ENCODE peak calls at places on chromosome 15, in five cellular contexts. One of them, this sample, is unnamed.

GRCh38 chr15:77075528-77075927 is 4.6 kb upstream of the TSPAN3 start:
- DNase-seq in A172: peak
- DNase-seq in ELR: peak
- DNase-seq in NB4: no peak
- DNase-seq in HEK293T: no peak
- DNase-seq in this sample: no peak

GRCh38 chr15:38660726-38661125 is 96.1 kb upstream of the RASGRP1 start:
- DNase-seq in HEK293T: no peak
- DNase-seq in ELR: no peak
- DNase-seq in NB4: no peak
- DNase-seq in A172: no peak
- DNase-seq in this sample: no peak

GRCh38 chr15:52445954-52446353 is 82.7 kb downstream of the MYO5A start:
- DNase-seq in ELR: no peak
- DNase-seq in HEK293T: no peak
- DNase-seq in NB4: no peak
- DNase-seq in A172: no peak
- DNase-seq in this sample: no peak

GRCh38 chr15:77118787-77119410 is 48.0 kb upstream of the TSPAN3 start:
- DNase-seq in A172: peak
- DNase-seq in ELR: peak
- DNase-seq in HEK293T: peak
- DNase-seq in NB4: peak
- DNase-seq in this sample: no peak

GRCh38 chr15:25709437-25710159 is 153.5 kb downstream of the ATP10A start:
- DNase-seq in ELR: no peak
- DNase-seq in HEK293T: no peak
- DNase-seq in A172: no peak
- DNase-seq in NB4: no peak
- DNase-seq in this sample: no peak

GRCh38 chr15:72866866-72867616 is 83.5 kb upstream of the ADPGK start:
- DNase-seq in ELR: no peak
- DNase-seq in NB4: no peak
- DNase-seq in A172: no peak
- DNase-seq in HEK293T: no peak
- DNase-seq in this sample: no peak

GRCh38 chr15:66095871-66096710 is 157.5 kb downstream of the MEGF11 start:
- DNase-seq in A172: no peak
- DNase-seq in ELR: no peak
- DNase-seq in NB4: no peak
- DNase-seq in HEK293T: no peak
- DNase-seq in this sample: no peak

GRCh38 chr15:52337961-52338535 is 42.4 kb upstream of the MYO5C start:
- DNase-seq in ELR: no peak
- DNase-seq in A172: peak
- DNase-seq in NB4: no peak
- DNase-seq in HEK293T: no peak
- DNase-seq in this sample: no peak

GRCh38 chr15:51483520-51483919 is 139.1 kb downstream of the DMXL2 start:
- DNase-seq in HEK293T: no peak
- DNase-seq in ELR: no peak
- DNase-seq in A172: no peak
- DNase-seq in NB4: no peak
- DNase-seq in this sample: no peak